ENCODE peak calls at places on chromosomes 11 and 22, in ten cellular contexts. G, F, I, K, P, C, H, O, D and B are unnamed samples.

GRCh38 chr11:104531894-104532293 is 366.4 kb downstream of the CASP12 start:
- DNase-seq in I (no peak), K (no peak), H (no peak), C (no peak), G (no peak), F (no peak), D (no peak), O (no peak), P (peak; percentile 58), B (no peak)

GRCh38 chr11:128453444-128454336 is 133.7 kb downstream of the ETS1 start:
- DNase-seq in I (no peak), F (peak; percentile 95), D (no peak), G (no peak), H (no peak), O (peak; percentile 8), K (no peak), P (peak; percentile 88), C (no peak), B (peak; percentile 76)

GRCh38 chr22:50613291-50613981 is 12.8 kb downstream of the MAPK8IP2 start:
- DNase-seq in C (peak; percentile 74), D (peak; percentile 8), P (peak; percentile 60), F (no peak), K (no peak), G (peak; percentile 62), H (peak; percentile 80), O (no peak), I (no peak), B (no peak)

GRCh38 chr11:75797116-75797515 is 17.9 kb upstream of the UVRAG start:
- DNase-seq in P (peak; percentile 66), C (no peak), G (no peak), F (no peak), K (no peak), I (no peak), O (no peak), D (no peak), H (no peak), B (no peak)

GRCh38 chr11:130873766-130874165 is 42.5 kb downstream of the SNX19 start:
- DNase-seq in H (no peak), P (peak; percentile 70), C (no peak), O (no peak), K (peak; percentile 50), G (no peak), I (no peak), F (peak; percentile 51), D (no peak), B (no peak)

GRCh38 chr22:35530700-35531099 is 9.9 kb upstream of the RASD2 start:
- DNase-seq in O (no peak), F (no peak), D (no peak), C (no peak), P (no peak), H (no peak), G (no peak), K (no peak), I (no peak), B (no peak)

GRCh38 chr11:124277809-124278208 is 21.6 kb downstream of the OR8G5 start:
- DNase-seq in D (no peak), P (no peak), F (no peak), I (no peak), O (no peak), K (peak; percentile 63), G (no peak), H (peak; percentile 0), C (peak; percentile 35), B (no peak)

GRCh38 chr11:18698341-18699268 is at the start of gene TMEM86A:
- DNase-seq in C (peak; percentile 99), G (peak; percentile 96), P (peak; percentile 83), H (peak; percentile 99), F (peak; percentile 43), O (peak; percentile 57), I (peak; percentile 72), K (peak; percentile 92), D (peak; percentile 83), B (peak; percentile 96)

GRCh38 chr11:104073950-104074349 is 37.5 kb downstream of the DDI1 start:
- DNase-seq in H (peak; percentile 13), C (peak; percentile 10), D (no peak), F (peak; percentile 25), G (no peak), O (no peak), I (no peak), P (peak; percentile 38), K (peak; percentile 40), B (no peak)

GRCh38 chr22:27480487-27480886 is 321.1 kb downstream of the MN1 start:
- DNase-seq in D (peak; percentile 50), G (no peak), C (peak; percentile 67), I (no peak), F (no peak), P (peak; percentile 61), K (peak; percentile 53), O (no peak), H (peak; percentile 83), B (no peak)

GRCh38 chr11:107011977-107012376 is 6.3 kb downstream of the GUCY1A2 start:
- DNase-seq in I (no peak), C (no peak), D (no peak), G (no peak), K (no peak), O (no peak), P (peak; percentile 67), F (no peak), H (no peak), B (no peak)

GRCh38 chr22:39097098-39098020 is at the start of gene APOBEC3H:
- DNase-seq in C (no peak), P (peak; percentile 18), H (peak; percentile 42), G (no peak), K (no peak), O (no peak), I (no peak), D (no peak), F (no peak), B (no peak)

GRCh38 chr22:32660292-32660691 is 141.2 kb upstream of the TIMP3 start:
- DNase-seq in D (peak; percentile 1), I (peak; percentile 13), F (peak; percentile 43), C (peak; percentile 86), H (peak; percentile 89), O (no peak), P (peak; percentile 16), K (peak; percentile 81), G (peak; percentile 67), B (peak; percentile 72)

GRCh38 chr11:44607324-44607962 is 42.0 kb downstream of the CD82 start:
- DNase-seq in O (no peak), C (no peak), K (no peak), I (no peak), P (no peak), G (no peak), D (no peak), H (no peak), F (peak; percentile 33), B (no peak)

GRCh38 chr11:78336877-78337553 is 80.6 kb downstream of the GAB2 start:
- DNase-seq in H (no peak), O (no peak), D (no peak), I (no peak), C (no peak), K (no peak), G (no peak), P (no peak), F (no peak), B (no peak)